ENCODE peak calls at places on chromosome 4, in five cellular contexts. O is mammary epithelial cell, G is K562, B is tibial nerve, R is fibroblast of lung. U is an unnamed sample.

GRCh38 chr4:101262683-101263082 is 84.6 kb downstream of the PPP3CA start:
- DNase-seq in G (no peak), B (no peak), O (no peak), R (no peak), U (no peak)

GRCh38 chr4:104616401-104616820 is 121.7 kb upstream of the CXXC4 start:
- DNase-seq in B (no peak), O (no peak), R (peak), G (no peak), U (no peak)

GRCh38 chr4:159946983-159947645 is 844.2 kb downstream of the RAPGEF2 start:
- DNase-seq in R (peak), O (peak), B (no peak), G (peak), U (peak)

GRCh38 chr4:52957220-52957686 is 95.1 kb downstream of the RASL11B start:
- DNase-seq in B (no peak), O (no peak), G (no peak), R (peak), U (no peak)

GRCh38 chr4:160928482-160928881 is 1235.3 kb downstream of the FSTL5 start:
- DNase-seq in G (no peak), B (no peak), O (no peak), R (no peak), U (no peak)

GRCh38 chr4:94621491-94622080 is 136.2 kb upstream of the BMPR1B start:
- DNase-seq in R (peak), O (peak), B (no peak), G (peak), U (peak)

GRCh38 chr4:74948279-74948678 is 15.4 kb downstream of the PARM1 start:
- DNase-seq in B (no peak), R (no peak), O (no peak), G (no peak), U (no peak)

GRCh38 chr4:140427104-140427918 is at the start of gene CLGN:
- DNase-seq in R (peak), O (peak), G (peak), B (no peak), U (peak)

GRCh38 chr4:26152051-26152450 is 168.8 kb upstream of the RBPJ start:
- DNase-seq in R (no peak), O (no peak), G (no peak), B (no peak), U (no peak)

GRCh38 chr4:145507636-145508035 is 26.0 kb downstream of the SMAD1 start:
- DNase-seq in O (peak), B (no peak), R (peak), G (no peak), U (no peak)

GRCh38 chr4:113397114-113397701 is 347.8 kb downstream of the ANK2 start:
- DNase-seq in O (no peak), R (peak), G (no peak), B (no peak), U (no peak)

GRCh38 chr4:47065099-47065498 is 33.7 kb downstream of the GABRB1 start:
- DNase-seq in G (no peak), O (no peak), B (no peak), R (peak), U (no peak)

GRCh38 chr4:164700471-164700870 is 53.5 kb upstream of the SMIM31 start:
- DNase-seq in O (no peak), G (peak), B (no peak), R (no peak), U (no peak)

GRCh38 chr4:39528056-39528465 is 822 bp upstream of the UGDH start:
- DNase-seq in R (peak), O (no peak), G (no peak), B (peak), U (no peak)

GRCh38 chr4:152817331-152817730 is 37.6 kb downstream of the ARFIP1 start:
- DNase-seq in G (no peak), R (no peak), B (no peak), O (no peak), U (no peak)

GRCh38 chr4:41006141-41006540 is 208.2 kb downstream of the APBB2 start:
- DNase-seq in B (no peak), O (no peak), G (no peak), R (peak), U (no peak)

GRCh38 chr4:94561249-94562024 is 109.7 kb downstream of the PDLIM5 start:
- DNase-seq in G (no peak), O (peak), R (peak), B (no peak), U (no peak)

GRCh38 chr4:180542445-180543100 is 1700.6 kb upstream of the TENM3 start:
- DNase-seq in R (peak), G (no peak), B (no peak), O (peak), U (no peak)

GRCh38 chr4:146957252-146957651 is 11.6 kb upstream of the TTC29 start:
- DNase-seq in B (no peak), R (peak), G (no peak), O (peak), U (no peak)

GRCh38 chr4:76811604-76812412 is 86.1 kb downstream of the SOWAHB start:
- DNase-seq in B (no peak), O (no peak), G (no peak), R (peak), U (no peak)

GRCh38 chr4:152784490-152785195 is 4.9 kb downstream of the ARFIP1 start:
- DNase-seq in G (peak), B (no peak), O (peak), R (peak), U (no peak)

GRCh38 chr4:108427946-108428345 is 192.4 kb upstream of the RPL34 start:
- DNase-seq in B (no peak), G (no peak), R (no peak), O (no peak), U (no peak)

GRCh38 chr4:121728798-121729226 is 32.0 kb upstream of the ANXA5 start:
- DNase-seq in B (no peak), G (no peak), R (peak), O (peak), U (no peak)

GRCh38 chr4:128770807-128771206 is 38.7 kb upstream of the JADE1 start:
- DNase-seq in G (no peak), R (peak), O (no peak), B (no peak), U (no peak)

GRCh38 chr4:48780867-48781219 is 764 bp upstream of the FRYL start:
- DNase-seq in B (no peak), G (no peak), R (peak), O (no peak), U (no peak)

GRCh38 chr4:56843421-56843899 is 22.0 kb upstream of the SPINK2 start:
- DNase-seq in R (no peak), B (no peak), G (peak), O (no peak), U (no peak)

GRCh38 chr4:148850257-148850995 is 408.2 kb upstream of the NR3C2 start:
- DNase-seq in O (no peak), B (no peak), G (no peak), R (no peak), U (no peak)

GRCh38 chr4:4289575-4289929 is 402 bp downstream of the LYAR start:
- DNase-seq in O (no peak), G (no peak), R (no peak), B (no peak), U (no peak)

GRCh38 chr4:169148851-169149250 is 121.9 kb downstream of the SH3RF1 start:
- DNase-seq in B (no peak), G (no peak), O (no peak), R (no peak), U (no peak)

GRCh38 chr4:181234951-181235350 is 1008.3 kb upstream of the TENM3 start:
- DNase-seq in R (no peak), G (no peak), B (no peak), O (no peak), U (no peak)

GRCh38 chr4:147567276-147567675 is 49.9 kb upstream of the TMEM184C start:
- DNase-seq in G (no peak), R (no peak), O (no peak), B (no peak), U (no peak)

GRCh38 chr4:26173619-26174018 is 147.2 kb upstream of the RBPJ start:
- DNase-seq in G (no peak), B (no peak), O (no peak), R (peak), U (no peak)

GRCh38 chr4:1193206-1194027 is 21.0 kb upstream of the SPON2 start:
- DNase-seq in O (no peak), R (no peak), B (peak), G (no peak), U (no peak)

GRCh38 chr4:125085-125820 is 952 bp downstream of the ZNF718 start:
- DNase-seq in G (peak), O (peak), R (peak), B (no peak), U (no peak)
- TF ChIP-seq CTCF in G (no peak), O (no peak), R (no peak), B (no peak), U (no peak)

GRCh38 chr4:10806993-10807645 is 122.6 kb upstream of the CLNK start:
- DNase-seq in R (no peak), G (no peak), O (no peak), B (no peak), U (no peak)

GRCh38 chr4:10811992-10812391 is 127.4 kb upstream of the CLNK start:
- DNase-seq in O (no peak), G (no peak), R (no peak), B (no peak), U (no peak)

GRCh38 chr4:10808591-10808990 is 124.0 kb upstream of the CLNK start:
- DNase-seq in O (no peak), G (no peak), R (peak), B (no peak), U (no peak)

GRCh38 chr4:10810411-10810810 is 125.8 kb upstream of the CLNK start:
- DNase-seq in O (no peak), G (no peak), B (no peak), R (peak), U (no peak)

DNA sequence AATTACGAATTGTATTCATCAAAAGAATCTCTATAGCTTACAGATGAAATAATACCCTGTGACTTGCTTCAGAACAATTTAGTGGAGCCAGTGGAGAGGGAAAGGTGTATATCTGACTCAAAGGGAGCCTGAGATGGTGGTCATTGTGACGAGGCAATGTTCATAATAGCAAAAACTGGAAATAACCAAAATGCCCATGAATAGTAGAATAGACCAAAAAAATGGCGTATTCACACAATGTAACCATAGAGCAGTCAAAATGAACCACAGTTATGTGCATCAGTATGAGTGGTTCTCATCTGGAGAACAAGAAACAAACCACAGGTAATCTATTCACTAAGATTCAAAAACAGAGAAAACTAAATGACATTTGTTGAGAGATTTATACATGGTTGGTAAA is 125.3 kb upstream of the CLNK start:
- DNase-seq in B (no peak), R (peak), G (no peak), O (no peak), U (no peak)
- H3K4me3 ChIP-seq in B (no peak), R (no peak), G (no peak), O (no peak), U (no peak)

DNA sequence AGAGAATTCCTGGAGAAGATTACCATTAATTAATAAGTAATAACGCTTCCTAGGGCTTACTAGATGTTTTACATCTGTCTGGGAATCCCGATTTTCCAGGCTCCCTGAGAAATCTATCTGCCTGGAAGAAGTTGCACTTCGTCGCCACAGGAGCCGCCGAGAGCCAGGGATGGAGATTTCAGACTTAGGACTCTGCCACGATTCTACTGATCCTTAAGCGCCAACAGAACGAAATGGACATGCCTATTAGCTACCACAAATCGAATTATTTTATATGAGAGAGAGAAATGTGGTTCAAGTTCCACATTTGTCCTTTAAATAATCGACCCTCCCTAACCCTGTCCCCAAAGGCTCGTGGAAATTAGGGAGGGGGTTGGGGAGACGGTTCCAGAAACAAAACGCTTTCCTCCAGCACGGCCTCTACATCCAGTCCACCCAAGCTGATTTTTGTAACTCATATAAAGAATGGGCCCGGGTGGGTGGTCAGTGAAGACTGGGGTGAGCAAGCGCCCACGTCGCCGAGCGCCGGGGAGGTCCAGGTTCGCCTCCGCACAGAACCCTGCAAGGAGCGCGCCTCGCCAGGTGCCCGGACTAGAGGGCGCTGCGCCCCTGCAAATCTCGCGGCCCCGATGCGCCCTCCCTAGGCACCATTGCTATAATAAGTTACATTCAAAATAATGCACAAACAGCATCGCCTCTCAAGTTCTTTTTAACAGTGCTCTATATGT is 1.9 kb upstream of the FAT1 start:
- DNase-seq in R (peak), O (peak), G (peak), B (peak), U (no peak)
- TF ChIP-seq CTCF in R (peak), O (peak), G (peak), B (peak), U (no peak)

GRCh38 chr4:183657564-183657963 is 1.4 kb downstream of the RWDD4 start:
- DNase-seq in G (no peak), O (peak), R (peak), B (no peak), U (no peak)
- H3K4me3 ChIP-seq in G (peak), O (peak), R (peak), B (peak), U (peak)

U was measured in GM12864.